ENCODE peak calls at places on chromosome 10, in four cellular contexts. D, W, V and X are unnamed samples.

GRCh38 chr10:25631471-25631870 is 302.6 kb upstream of the MYO3A start:
- DNase-seq in D (no peak), W (no peak), V (no peak), X (no peak)

GRCh38 chr10:2392145-2392812 is 655.0 kb upstream of the ADARB2 start:
- DNase-seq in D (peak; percentile 1), W (no peak), V (no peak), X (no peak)

GRCh38 chr10:103493911-103494877 is 689 bp downstream of the NEURL1 start:
- DNase-seq in D (no peak), W (no peak), V (no peak), X (no peak)

GRCh38 chr10:128068398-128069285 is 57.6 kb downstream of the MKI67 start:
- DNase-seq in D (no peak), W (no peak), V (no peak), X (no peak)

GRCh38 chr10:87642988-87643387 is 16.7 kb upstream of the PAPSS2 start:
- DNase-seq in D (no peak), W (no peak), V (no peak), X (no peak)

GRCh38 chr10:99520040-99520803 is 12.5 kb upstream of the NKX2-3 start:
- DNase-seq in D (no peak), W (peak; percentile 40), V (no peak), X (no peak)

GRCh38 chr10:21171936-21172773 is 275.0 kb upstream of the NEBL start:
- DNase-seq in D (no peak), W (no peak), V (no peak), X (no peak)

GRCh38 chr10:24519950-24520349 is 203.7 kb downstream of the ARHGAP21 start:
- DNase-seq in D (no peak), W (peak; percentile 65), V (no peak), X (no peak)

GRCh38 chr10:44233561-44234470 is 151.1 kb downstream of the CXCL12 start:
- DNase-seq in D (no peak), W (peak; percentile 95), V (no peak), X (no peak)

GRCh38 chr10:51291961-51292360 is 217.7 kb downstream of the PRKG1 start:
- DNase-seq in D (peak; percentile 70), W (no peak), V (no peak), X (no peak)

GRCh38 chr10:97407211-97407951 is 6.2 kb upstream of the RRP12 start:
- DNase-seq in D (peak; percentile 81), W (peak; percentile 92), V (peak; percentile 42), X (peak; percentile 42)

GRCh38 chr10:50234486-50234885 is 16.8 kb downstream of the ASAH2 start:
- DNase-seq in D (no peak), W (no peak), V (no peak), X (no peak)

GRCh38 chr10:6074489-6075301 is 12.5 kb upstream of the IL2RA start:
- DNase-seq in D (peak; percentile 28), W (no peak), V (no peak), X (no peak)

GRCh38 chr10:7891634-7892033 is 73.3 kb downstream of the TAF3 start:
- DNase-seq in D (no peak), W (no peak), V (no peak), X (no peak)

GRCh38 chr10:16258476-16259040 is 178.3 kb upstream of the PTER start:
- DNase-seq in D (no peak), W (no peak), V (no peak), X (no peak)

GRCh38 chr10:122373713-122374112 is 795 bp upstream of the PLEKHA1 start:
- DNase-seq in D (peak; percentile 36), W (no peak), V (no peak), X (no peak)

GRCh38 chr10:66519616-66520015 is 406.2 kb upstream of the LRRTM3 start:
- DNase-seq in D (no peak), W (no peak), V (no peak), X (no peak)

GRCh38 chr10:103757531-103758293 is 97.7 kb downstream of the SH3PXD2A start:
- DNase-seq in D (peak; percentile 94), W (peak; percentile 56), V (peak; percentile 27), X (peak; percentile 62)

GRCh38 chr10:109963439-109963838 is 40.1 kb upstream of the XPNPEP1 start:
- DNase-seq in D (peak; percentile 76), W (no peak), V (no peak), X (peak; percentile 61)

GRCh38 chr10:62426086-62426485 is 51.9 kb downstream of the ZNF365 start:
- DNase-seq in D (no peak), W (no peak), V (no peak), X (no peak)

GRCh38 chr10:93346712-93347111 is 135.4 kb downstream of the MYOF start:
- DNase-seq in D (peak; percentile 13), W (peak; percentile 46), V (no peak), X (no peak)

GRCh38 chr10:3222068-3222467 is 49.5 kb upstream of the PITRM1 start:
- DNase-seq in D (peak; percentile 53), W (peak; percentile 50), V (no peak), X (peak; percentile 39)

GRCh38 chr10:58796834-58797233 is 284.2 kb downstream of the BICC1 start:
- DNase-seq in D (no peak), W (no peak), V (no peak), X (no peak)

GRCh38 chr10:102449321-102450123 is 1.8 kb downstream of the C10orf95 start:
- DNase-seq in D (peak; percentile 18), W (peak; percentile 91), V (peak; percentile 55), X (no peak)

GRCh38 chr10:113285291-113285690 is 267.6 kb upstream of the HABP2 start:
- DNase-seq in D (peak; percentile 47), W (no peak), V (no peak), X (no peak)

GRCh38 chr10:113080621-113081229 is 130.7 kb downstream of the TCF7L2 start:
- DNase-seq in D (no peak), W (no peak), V (no peak), X (no peak)

GRCh38 chr10:4934391-4934987 is 28.7 kb upstream of the AKR1C1 start:
- DNase-seq in D (no peak), W (no peak), V (no peak), X (no peak)

GRCh38 chr10:35103887-35104286 is 13.7 kb upstream of the CUL2 start:
- DNase-seq in D (peak; percentile 12), W (no peak), V (no peak), X (no peak)

GRCh38 chr10:49272251-49273081 is 26.5 kb upstream of the C10orf71 start:
- DNase-seq in D (peak; percentile 70), W (peak; percentile 17), V (peak; percentile 32), X (no peak)

GRCh38 chr10:79285315-79286185 is 61.7 kb upstream of the PPIF start:
- DNase-seq in D (no peak), W (no peak), V (no peak), X (no peak)

GRCh38 chr10:61837748-61838055 is 63.8 kb upstream of the ARID5B start:
- DNase-seq in D (no peak), W (no peak), V (no peak), X (no peak)

GRCh38 chr10:71957546-71958275 is 6.5 kb upstream of the CHST3 start:
- DNase-seq in D (no peak), W (no peak), V (no peak), X (no peak)

GRCh38 chr10:131816157-131816775 is 84.5 kb upstream of the PPP2R2D start:
- DNase-seq in D (no peak), W (peak; percentile 24), V (no peak), X (no peak)

GRCh38 chr10:32271617-32272016 is 75.3 kb downstream of the EPC1 start:
- DNase-seq in D (peak; percentile 27), W (no peak), V (no peak), X (peak; percentile 8)

GRCh38 chr10:75613685-75614587 is 182.5 kb downstream of the LRMDA start:
- DNase-seq in D (peak; percentile 82), W (no peak), V (no peak), X (peak; percentile 33)

GRCh38 chr10:69240455-69240854 is 20.3 kb downstream of the HKDC1 start:
- DNase-seq in D (no peak), W (no peak), V (no peak), X (no peak)
- TF ChIP-seq CTCF in D (no peak), W (no peak), V (no peak), X (no peak)

GRCh38 chr10:70364772-70365091 is 17.7 kb downstream of the LRRC20 start:
- DNase-seq in D (no peak), W (no peak), V (no peak), X (no peak)
- TF ChIP-seq CTCF in D (no peak), W (no peak), V (no peak), X (no peak)

DNA sequence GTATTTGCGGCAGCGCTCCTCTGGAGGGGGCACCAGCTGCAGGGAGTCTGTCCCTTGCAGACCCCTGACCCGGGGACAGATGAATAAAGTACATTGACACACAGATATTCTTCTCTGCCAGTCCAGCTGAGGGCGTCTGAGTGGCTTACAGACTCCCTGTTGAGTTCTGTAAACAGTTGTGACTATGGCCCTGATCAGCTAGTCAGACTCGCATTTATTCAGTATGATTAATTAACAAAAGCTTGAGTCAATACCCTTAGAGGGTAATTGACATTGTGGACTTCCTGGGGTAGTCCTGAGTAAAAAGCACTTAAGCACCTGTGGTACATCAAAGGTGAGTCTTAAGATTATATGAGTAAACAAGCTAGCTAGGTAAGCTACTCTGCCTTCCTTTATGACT is 21.0 kb downstream of the ANKRD30A start:
- DNase-seq in D (no peak), W (no peak), V (no peak), X (no peak)
- TF ChIP-seq CTCF in D (no peak), W (no peak), V (no peak), X (no peak)

DNA sequence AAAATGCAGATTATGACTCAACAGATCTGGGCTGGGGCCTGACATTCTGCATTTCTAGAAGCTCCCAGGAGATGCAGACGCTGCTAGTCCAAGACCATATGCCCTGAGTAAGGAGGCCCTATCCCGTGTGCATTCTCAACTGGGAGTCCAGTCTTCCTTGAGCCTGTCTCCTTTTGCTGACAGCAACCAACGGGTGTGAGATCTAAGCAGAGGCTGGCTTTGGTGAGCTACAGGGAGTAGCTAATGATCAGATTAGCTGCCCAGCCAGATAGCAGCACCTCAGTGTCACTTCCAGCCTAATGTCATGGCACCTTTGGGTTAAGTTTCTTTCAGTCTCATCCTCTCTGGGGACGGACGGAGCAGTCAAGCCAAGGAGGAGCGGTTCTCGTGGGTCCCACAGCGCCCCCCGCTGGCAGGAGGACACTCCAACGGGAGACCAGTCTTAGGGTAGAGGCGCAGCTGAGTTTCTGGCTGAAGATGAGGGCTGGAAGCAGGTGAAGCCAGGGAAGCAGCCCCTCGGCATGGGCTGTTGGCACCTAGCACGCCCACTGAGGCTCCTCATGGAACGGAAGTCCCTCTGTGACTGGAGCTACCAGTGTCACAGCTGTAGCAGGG is 154.0 kb downstream of the CCDC3 start:
- DNase-seq in D (no peak), W (peak; percentile 88), V (no peak), X (no peak)
- TF ChIP-seq CTCF in D (peak; percentile 14), W (peak; percentile 87), V (no peak), X (peak; percentile 25)

GRCh38 chr10:47152861-47153349 is 147.1 kb upstream of the GDF10 start:
- DNase-seq in D (peak; percentile 16), W (no peak), V (no peak), X (no peak)
- TF ChIP-seq CTCF in D (peak; percentile 45), W (peak; percentile 59), V (no peak), X (peak; percentile 41)

GRCh38 chr10:123970207-123970926 is 78.8 kb upstream of the CPXM2 start:
- DNase-seq in D (no peak), W (peak; percentile 59), V (no peak), X (no peak)

GRCh38 chr10:123966896-123967231 is 75.3 kb upstream of the CPXM2 start:
- DNase-seq in D (no peak), W (no peak), V (no peak), X (no peak)

GRCh38 chr10:123965973-123966895 is 74.6 kb upstream of the CPXM2 start:
- DNase-seq in D (peak; percentile 59), W (no peak), V (no peak), X (no peak)

GRCh38 chr10:123970927-123971286 is 79.3 kb upstream of the CPXM2 start:
- DNase-seq in D (no peak), W (no peak), V (no peak), X (no peak)

GRCh38 chr10:123967626-123968243 is 76.1 kb upstream of the CPXM2 start:
- DNase-seq in D (peak; percentile 54), W (peak; percentile 84), V (peak; percentile 74), X (no peak)
- TF ChIP-seq CTCF in D (peak; percentile 96), W (peak; percentile 97), V (peak; percentile 90), X (peak; percentile 95)